ENCODE peak calls at places on chromosomes 3 and 15, in four cellular contexts. R, Z, J and K are unnamed samples.

GRCh38 chr15:90205886-90206285 is 4.8 kb downstream of the SEMA4B start:
- DNase-seq in J (no peak), R (no peak), Z (no peak), K (no peak)

GRCh38 chr15:91271565-91272153 is 171.6 kb downstream of the SV2B start:
- DNase-seq in Z (peak; percentile 74), R (peak; percentile 30), J (peak; percentile 78), K (peak; percentile 54)

GRCh38 chr15:68734886-68735285 is 85.8 kb downstream of the ANP32A start:
- DNase-seq in Z (no peak), R (no peak), J (no peak), K (no peak)

GRCh38 chr3:12181806-12182205 is 23.1 kb upstream of the TIMP4 start:
- DNase-seq in R (no peak), Z (no peak), J (no peak), K (no peak)

GRCh38 chr3:194814878-194815357 is 129.2 kb downstream of the FAM43A start:
- DNase-seq in Z (no peak), J (no peak), R (no peak), K (no peak)

GRCh38 chr3:113153499-113154107 is 57.8 kb upstream of the BOC start:
- DNase-seq in Z (no peak), J (no peak), R (no peak), K (peak; percentile 27)

GRCh38 chr15:37900286-37901221 is 33.9 kb upstream of the TMCO5A start:
- DNase-seq in Z (peak; percentile 3), J (peak; percentile 79), R (no peak), K (peak; percentile 62)

GRCh38 chr15:54109014-54109413 is 130.8 kb downstream of the UNC13C start:
- DNase-seq in J (no peak), R (no peak), Z (no peak), K (no peak)

GRCh38 chr3:171326717-171327440 is 133.3 kb downstream of the TNIK start:
- DNase-seq in Z (no peak), R (no peak), J (no peak), K (no peak)

GRCh38 chr3:193552911-193553310 is 1.8 kb downstream of the ATP13A4 start:
- DNase-seq in R (no peak), J (no peak), Z (no peak), K (no peak)

GRCh38 chr3:64549869-64550268 is 137.9 kb downstream of the ADAMTS9 start:
- DNase-seq in Z (no peak), R (no peak), J (no peak), K (no peak)

GRCh38 chr3:5787863-5788488 is 600.5 kb downstream of the EDEM1 start:
- DNase-seq in R (peak; percentile 19), J (no peak), Z (peak; percentile 13), K (no peak)

GRCh38 chr3:64717872-64718613 is 30.2 kb upstream of the ADAMTS9 start:
- DNase-seq in R (no peak), Z (no peak), J (peak; percentile 17), K (no peak)

GRCh38 chr3:73573204-73573603 is 51.5 kb downstream of the PDZRN3 start:
- DNase-seq in J (no peak), R (no peak), Z (no peak), K (no peak)

GRCh38 chr15:88653200-88654064 is 14.6 kb downstream of the ISG20 start:
- DNase-seq in Z (no peak), R (peak; percentile 11), J (no peak), K (no peak)

GRCh38 chr3:9402410-9403228 is 5.2 kb downstream of the SETD5 start:
- DNase-seq in Z (peak; percentile 87), R (no peak), J (peak; percentile 70), K (peak; percentile 46)

GRCh38 chr15:57691082-57691481 is 15.4 kb upstream of the POLR2M start:
- DNase-seq in R (no peak), Z (no peak), J (no peak), K (no peak)

GRCh38 chr3:64859625-64860590 is 172.1 kb upstream of the ADAMTS9 start:
- DNase-seq in J (peak; percentile 21), R (no peak), Z (no peak), K (peak; percentile 75)

GRCh38 chr15:36331531-36332275 is 247.7 kb upstream of the CDIN1 start:
- DNase-seq in R (no peak), Z (no peak), J (peak; percentile 27), K (peak; percentile 23)

GRCh38 chr3:113245775-113246174 is 34.4 kb downstream of the BOC start:
- DNase-seq in Z (no peak), R (no peak), J (peak; percentile 31), K (peak; percentile 94)

GRCh38 chr3:52782412-52783210 is 5.2 kb downstream of the ITIH1 start:
- DNase-seq in R (no peak), J (no peak), Z (no peak), K (no peak)

GRCh38 chr3:133412511-133413165 is 12.8 kb downstream of the BFSP2 start:
- DNase-seq in R (no peak), J (peak; percentile 61), Z (peak; percentile 38), K (no peak)

GRCh38 chr3:72287941-72288340 is 503.0 kb upstream of the PROK2 start:
- DNase-seq in Z (no peak), J (no peak), R (peak; percentile 66), K (no peak)

GRCh38 chr15:77582763-77583162 is 49.9 kb downstream of the LINGO1 start:
- DNase-seq in Z (no peak), R (no peak), J (no peak), K (no peak)

GRCh38 chr3:175951047-175951694 is 1092.0 kb downstream of the NAALADL2 start:
- DNase-seq in Z (peak; percentile 39), R (no peak), J (no peak), K (peak; percentile 24)

GRCh38 chr15:50813865-50814264 is 48.4 kb upstream of the SPPL2A start:
- DNase-seq in J (no peak), Z (no peak), R (no peak), K (peak; percentile 14)

GRCh38 chr3:122146466-122146865 is 37.0 kb upstream of the CASR start:
- DNase-seq in Z (no peak), J (no peak), R (no peak), K (no peak)

GRCh38 chr3:87145553-87145952 is 81.6 kb upstream of the CHMP2B start:
- DNase-seq in R (no peak), Z (peak; percentile 70), J (peak; percentile 44), K (peak; percentile 32)

GRCh38 chr3:129723558-129724324 is 117.3 kb upstream of the PLXND1 start:
- DNase-seq in Z (no peak), J (peak; percentile 95), R (peak; percentile 74), K (peak; percentile 86)

GRCh38 chr3:33202581-33203457 is 15.8 kb downstream of the SUSD5 start:
- DNase-seq in J (no peak), Z (peak; percentile 6), R (no peak), K (no peak)

GRCh38 chr3:128998532-128998931 is 2.6 kb upstream of the EFCC1 start:
- DNase-seq in R (no peak), Z (no peak), J (no peak), K (no peak)

GRCh38 chr3:65575376-65575840 is 463.3 kb downstream of the MAGI1 start:
- DNase-seq in R (no peak), Z (no peak), J (peak; percentile 75), K (peak; percentile 54)

GRCh38 chr3:171407746-171408145 is 52.5 kb downstream of the TNIK start:
- DNase-seq in R (no peak), J (peak; percentile 65), Z (no peak), K (peak; percentile 89)

GRCh38 chr3:179463299-179463698 is 12.0 kb upstream of the GNB4 start:
- DNase-seq in J (peak; percentile 65), R (no peak), Z (no peak), K (no peak)

GRCh38 chr3:29140706-29141105 is 140.2 kb upstream of the RBMS3 start:
- DNase-seq in Z (no peak), J (peak; percentile 17), R (no peak), K (peak; percentile 80)

GRCh38 chr15:68732451-68732850 is 88.2 kb downstream of the ANP32A start:
- DNase-seq in R (no peak), J (no peak), Z (no peak), K (no peak)

GRCh38 chr3:50532062-50532705 is 28.8 kb upstream of the CACNA2D2 start:
- DNase-seq in Z (no peak), R (no peak), J (no peak), K (no peak)

GRCh38 chr15:81309647-81310460 is 14.1 kb downstream of the STARD5 start:
- DNase-seq in J (no peak), R (no peak), Z (no peak), K (no peak)